ENCODE peak calls at places on chromosomes 6 and 20, in six cellular contexts. L, R, E, N, G and V are unnamed samples. For H3K4me1 and H3K9me3, the result is how much of the 10 kb centered on the place peaks cover.

GRCh38 chr6:38640216-38640909 is 634 bp upstream of the BTBD9 start:
- DNase-seq in L (no peak), R (no peak), E (no peak), N (no peak), G (no peak), V (no peak)

GRCh38 chr20:38671701-38672292 is 52.5 kb upstream of the SLC32A1 start:
- DNase-seq in L (no peak), R (no peak), E (no peak), N (no peak), G (no peak), V (no peak)

GRCh38 chr20:421685-422250 is 13.7 kb downstream of the RBCK1 start:
- DNase-seq in L (no peak), R (no peak), E (no peak), N (no peak), G (no peak), V (no peak)

GRCh38 chr20:7637184-7637583 is 303.1 kb downstream of the HAO1 start:
- DNase-seq in L (no peak), R (no peak), E (no peak), N (peak), G (no peak), V (peak)

GRCh38 chr20:63518946-63519764 is 1.4 kb upstream of the PPDPF start:
- DNase-seq in L (no peak), R (peak), E (no peak), N (no peak), G (no peak), V (no peak)

GRCh38 chr6:82951389-82951788 is 114.3 kb downstream of the UBE3D start:
- DNase-seq in L (no peak), R (no peak), E (no peak), N (no peak), G (no peak), V (no peak)

GRCh38 chr6:31621991-31622390 is 1.5 kb downstream of the PRRC2A start:
- DNase-seq in L (no peak), R (no peak), E (no peak), N (no peak), G (no peak), V (peak)

GRCh38 chr6:110440026-110440425 is 24.7 kb upstream of the DDO start:
- DNase-seq in L (no peak), R (no peak), E (no peak), N (no peak), G (no peak), V (no peak)

GRCh38 chr6:44935693-44936300 is 392.3 kb upstream of the RUNX2 start:
- DNase-seq in L (no peak), R (no peak), E (no peak), N (no peak), G (no peak), V (no peak)

GRCh38 chr6:41374618-41375590 is 39.5 kb downstream of the NCR2 start:
- DNase-seq in L (no peak), R (peak), E (no peak), N (peak), G (peak), V (no peak)

GRCh38 chr20:44961024-44961866 is 1.0 kb upstream of the TOMM34 start:
- DNase-seq in L (no peak), R (no peak), E (no peak), N (peak), G (no peak), V (no peak)

GRCh38 chr6:106104941-106105340 is 18.8 kb downstream of the PRDM1 start:
- DNase-seq in L (no peak), R (no peak), E (no peak), N (no peak), G (no peak), V (no peak)
- H3K4me1 ChIP-seq in L (under half), R (under half), E (under half), N (under half), G (under half), V (under half)

DNA sequence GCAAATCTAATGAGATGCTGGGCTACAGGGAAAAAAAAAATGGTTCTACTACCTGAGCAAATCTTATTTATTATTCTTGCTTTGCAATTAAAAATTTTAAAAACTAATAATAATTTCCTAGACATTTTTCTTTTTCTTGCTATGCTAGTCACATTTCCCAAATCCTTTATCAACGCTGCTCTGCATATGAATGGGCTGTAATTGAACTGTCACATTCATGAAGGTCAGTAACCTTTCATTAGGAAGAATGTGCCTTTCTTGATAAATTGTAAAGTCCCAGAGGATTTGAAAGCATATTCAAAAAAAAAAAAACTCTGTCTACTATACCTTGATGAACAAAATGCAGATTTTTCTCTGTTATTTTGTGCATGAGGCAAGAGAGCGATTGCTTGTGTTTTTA is 538.7 kb upstream of the ID4 start:
- DNase-seq in L (no peak), R (no peak), E (no peak), N (no peak), G (no peak), V (no peak)
- H3K9me3 ChIP-seq in L (under half), R (under half), E (under half), N (under half), G (under half), V (under half)

GRCh38 chr6:27474172-27474465 is 1.2 kb upstream of the ZNF184 start:
- DNase-seq in L (no peak), R (peak), E (no peak), N (no peak), G (no peak), V (no peak)

GRCh38 chr6:27474672-27475071 is 1.8 kb upstream of the ZNF184 start:
- DNase-seq in L (no peak), R (no peak), E (no peak), N (no peak), G (no peak), V (no peak)

GRCh38 chr6:27477318-27478013 is 4.6 kb upstream of the ZNF184 start:
- DNase-seq in L (no peak), R (no peak), E (no peak), N (no peak), G (peak), V (no peak)

GRCh38 chr6:27478141-27478705 is 5.3 kb upstream of the ZNF184 start:
- DNase-seq in L (no peak), R (no peak), E (no peak), N (peak), G (no peak), V (no peak)

DNA sequence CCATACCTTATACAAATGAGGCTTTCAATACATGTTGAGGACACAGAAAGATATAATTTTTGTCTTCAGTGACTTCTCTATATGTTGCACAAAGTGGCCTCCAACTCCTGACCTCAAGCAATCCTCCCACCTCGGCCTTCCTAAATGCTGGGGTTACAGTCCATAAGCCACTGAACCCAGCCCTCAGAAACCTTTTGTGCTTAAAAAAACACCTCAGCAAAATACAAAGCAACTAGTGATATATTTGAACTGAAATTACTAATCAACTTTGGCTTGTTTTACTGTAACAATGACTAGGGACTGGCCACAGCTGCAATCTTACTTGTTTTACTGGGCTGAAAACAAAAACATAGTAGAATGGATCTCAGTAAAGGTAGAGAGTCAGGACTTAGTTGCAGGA is 3.2 kb upstream of the ZNF184 start:
- DNase-seq in L (no peak), R (no peak), E (no peak), N (no peak), G (no peak), V (no peak)
- H3K4me3 ChIP-seq in L (no peak), R (no peak), E (no peak), N (no peak), G (no peak), V (no peak)

GRCh38 chr6:157985378-157986155 is 3.9 kb downstream of the SYNJ2 start:
- DNase-seq in L (no peak), R (peak), E (no peak), N (no peak), G (no peak), V (peak)
- H3K4me1 ChIP-seq in L (under half), R (under half), E (under half), N (under half), G (under half), V (under half)